ENCODE peak calls at places on chromosome 2, in nine cellular contexts. J is brain microvascular endothelial cell, X is trophoblast cell, E is lower lobe of right lung, L is small intestine, O is suprapubic skin, Z is fibroblast of pulmonary artery, D is PC-9, S is aorta. V is an unnamed sample.
A peak's percentile ranks its signal among the peaks of the same experiment; 100 is the strongest.

GRCh38 chr2:166627893-166628292 is 133.8 kb upstream of the SCN7A start:
- DNase-seq in J (no peak), X (no peak), E (no peak), L (no peak), O (no peak), Z (peak; percentile 25), D (no peak), S (no peak), V (no peak)

GRCh38 chr2:71756280-71756906 is 303.0 kb downstream of the DYSF start:
- DNase-seq in J (peak; percentile 45), X (no peak), E (no peak), L (no peak), O (no peak), Z (no peak), D (peak; percentile 72), S (no peak), V (peak; percentile 40)

GRCh38 chr2:143058795-143059194 is 70.4 kb upstream of the ARHGAP15 start:
- DNase-seq in J (no peak), X (no peak), E (no peak), L (no peak), O (no peak), Z (no peak), D (no peak), S (no peak), V (no peak)

GRCh38 chr2:70962211-70962884 is 16.1 kb upstream of the ANKRD53 start:
- DNase-seq in J (no peak), X (peak; percentile 98), E (no peak), L (no peak), O (peak; percentile 55), Z (no peak), D (no peak), S (peak; percentile 51), V (no peak)

GRCh38 chr2:3480352-3481010 is 38.9 kb downstream of the ADI1 start:
- DNase-seq in J (no peak), X (no peak), E (no peak), L (peak; percentile 97), O (no peak), Z (no peak), D (no peak), S (no peak), V (no peak)

GRCh38 chr2:19617251-19617650 is 258.8 kb upstream of the OSR1 start:
- DNase-seq in J (no peak), X (no peak), E (no peak), L (no peak), O (no peak), Z (no peak), D (peak; percentile 99), S (no peak), V (no peak)

GRCh38 chr2:240739797-240740196 is 48.1 kb downstream of the AQP12A start:
- DNase-seq in J (no peak), X (no peak), E (no peak), L (peak; percentile 1), O (no peak), Z (no peak), D (no peak), S (no peak), V (no peak)

GRCh38 chr2:70766357-70767093 is 1.5 kb downstream of the ADD2 start:
- DNase-seq in J (no peak), X (no peak), E (no peak), L (no peak), O (no peak), Z (no peak), D (no peak), S (no peak), V (no peak)

GRCh38 chr2:15159751-15160177 is 401.4 kb downstream of the NBAS start:
- DNase-seq in J (peak; percentile 71), X (peak; percentile 56), E (no peak), L (peak; percentile 37), O (no peak), Z (peak; percentile 73), D (no peak), S (no peak), V (no peak)

GRCh38 chr2:228105526-228106250 is 75.8 kb downstream of the SPHKAP start:
- DNase-seq in J (no peak), X (no peak), E (no peak), L (no peak), O (no peak), Z (no peak), D (no peak), S (no peak), V (no peak)

GRCh38 chr2:234446404-234447076 is 50.3 kb downstream of the ARL4C start:
- DNase-seq in J (no peak), X (peak; percentile 66), E (peak; percentile 86), L (peak; percentile 72), O (no peak), Z (no peak), D (peak; percentile 34), S (peak; percentile 78), V (no peak)

GRCh38 chr2:20868377-20868776 is 45.5 kb upstream of the LDAH start:
- DNase-seq in J (no peak), X (no peak), E (no peak), L (no peak), O (no peak), Z (no peak), D (no peak), S (no peak), V (no peak)

GRCh38 chr2:73925033-73925704 is 1.5 kb upstream of the DGUOK start:
- DNase-seq in J (no peak), X (no peak), E (no peak), L (no peak), O (no peak), Z (no peak), D (no peak), S (no peak), V (no peak)

GRCh38 chr2:97712693-97713295 is 582 bp upstream of the ZAP70 start:
- DNase-seq in J (no peak), X (no peak), E (no peak), L (no peak), O (peak; percentile 76), Z (no peak), D (no peak), S (peak; percentile 69), V (no peak)

GRCh38 chr2:120810639-120811038 is 75.0 kb downstream of the GLI2 start:
- DNase-seq in J (no peak), X (no peak), E (no peak), L (no peak), O (no peak), Z (no peak), D (no peak), S (no peak), V (no peak)

GRCh38 chr2:39494784-39495251 is 57.7 kb upstream of the MAP4K3 start:
- DNase-seq in J (peak; percentile 98), X (no peak), E (no peak), L (no peak), O (no peak), Z (peak; percentile 97), D (peak; percentile 37), S (no peak), V (peak; percentile 95)

GRCh38 chr2:225041871-225042799 is at the start of gene DOCK10:
- DNase-seq in J (peak; percentile 42), X (no peak), E (peak; percentile 69), L (peak; percentile 8), O (no peak), Z (peak; percentile 46), D (no peak), S (peak; percentile 78), V (no peak)

GRCh38 chr2:144357623-144358400 is 162.1 kb downstream of the ZEB2 start:
- DNase-seq in J (peak; percentile 97), X (peak; percentile 93), E (no peak), L (no peak), O (no peak), Z (peak; percentile 97), D (peak; percentile 95), S (no peak), V (peak; percentile 88)

GRCh38 chr2:134233733-134234135 is 20.1 kb upstream of the MGAT5 start:
- DNase-seq in J (no peak), X (no peak), E (no peak), L (no peak), O (no peak), Z (no peak), D (no peak), S (no peak), V (no peak)
- H3K4me3 ChIP-seq in J (no peak overlapping the region), X (no peak overlapping the region), E (no peak overlapping the region), L (no peak overlapping the region), O (no peak overlapping the region), Z (no peak overlapping the region), D (no peak overlapping the region), S (no peak overlapping the region), V (no peak overlapping the region)

DNA sequence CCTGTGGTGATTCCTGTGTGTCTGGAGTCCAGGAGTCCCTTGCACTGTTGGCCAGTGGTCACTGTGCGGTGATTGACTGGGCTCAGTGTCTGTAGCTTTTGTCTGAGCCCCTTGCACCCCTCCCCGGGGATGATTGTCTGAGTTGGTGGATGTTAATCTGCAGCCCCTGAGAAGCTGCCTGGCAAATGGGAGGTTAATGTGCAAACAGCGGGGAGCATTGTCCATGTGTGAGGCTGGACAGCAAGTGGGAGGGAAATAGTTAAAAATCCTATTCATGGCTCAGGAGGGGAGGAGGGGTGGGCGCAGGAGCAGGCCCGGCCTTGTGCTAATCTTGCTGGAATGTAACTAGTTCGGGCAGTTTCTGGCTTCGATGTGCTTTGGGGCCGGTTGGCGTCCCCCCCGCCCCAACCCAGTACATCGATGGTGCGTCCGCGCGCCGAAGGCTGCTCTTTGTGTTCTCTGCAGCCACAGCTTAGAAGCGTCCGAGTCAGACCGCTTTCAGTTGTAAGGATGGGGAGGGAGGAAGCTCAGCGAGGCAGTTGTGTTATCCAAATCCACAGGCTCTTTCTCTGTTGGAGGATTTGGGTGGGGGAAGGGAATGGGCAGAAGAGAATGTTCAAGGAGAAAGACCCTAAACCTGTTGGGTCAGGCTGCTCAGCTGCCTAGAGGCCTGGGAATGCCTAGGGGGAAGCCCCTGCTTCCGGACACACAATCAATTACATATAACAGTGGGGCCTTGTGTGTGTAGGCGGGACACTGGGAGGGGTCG is 71.8 kb downstream of the TGOLN2 start:
- DNase-seq in J (peak; percentile 36), X (peak; percentile 35), E (no peak), L (no peak), O (no peak), Z (peak; percentile 62), D (peak; percentile 81), S (no peak), V (no peak)
- H3K4me3 ChIP-seq in J (peak overlapping the region; percentile 26), X (no peak overlapping the region), E (peak overlapping the region; percentile 3), L (no peak overlapping the region), O (peak overlapping the region; percentile 8), Z (no peak overlapping the region), D (peak overlapping the region; percentile 42), S (no peak overlapping the region), V (peak overlapping the region; percentile 6)

DNA sequence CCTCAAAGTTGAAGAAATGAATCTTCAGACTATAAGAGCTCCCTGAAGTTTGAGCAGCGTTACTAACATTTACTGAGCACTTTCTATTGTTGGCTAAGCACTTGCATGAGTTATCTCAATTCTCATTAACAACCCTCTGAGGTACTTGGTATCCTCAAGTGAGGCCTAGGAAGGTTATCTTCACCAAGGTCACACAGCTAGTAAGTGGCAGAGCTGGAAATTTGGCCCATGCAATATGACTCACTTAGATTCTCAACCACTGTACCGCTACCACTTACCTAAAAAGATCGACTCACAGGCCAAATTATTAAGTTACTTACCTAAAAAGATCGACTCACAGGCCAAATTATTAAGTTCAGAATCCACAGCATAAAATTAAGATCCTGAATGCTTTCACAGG is 8.7 kb upstream of the METAP1D start:
- DNase-seq in J (no peak), X (no peak), E (no peak), L (no peak), O (no peak), Z (no peak), D (no peak), S (no peak), V (no peak)
- H3K4me3 ChIP-seq in J (no peak overlapping the region), X (no peak overlapping the region), E (no peak overlapping the region), L (no peak overlapping the region), O (no peak overlapping the region), Z (no peak overlapping the region), D (no peak overlapping the region), S (no peak overlapping the region), V (no peak overlapping the region)

GRCh38 chr2:43676322-43677050 is at the start of gene C1GALT1C1L:
- DNase-seq in J (peak; percentile 58), X (peak; percentile 84), E (peak; percentile 63), L (peak; percentile 35), O (peak; percentile 82), Z (peak; percentile 51), D (peak; percentile 52), S (peak; percentile 89), V (peak; percentile 10)

GRCh38 chr2:43675646-43676321 is 445 bp downstream of the C1GALT1C1L start:
- DNase-seq in J (no peak), X (no peak), E (no peak), L (peak; percentile 19), O (no peak), Z (no peak), D (no peak), S (no peak), V (no peak)
- H3K4me3 ChIP-seq in J (peak overlapping the region; percentile 58), X (no peak overlapping the region), E (peak overlapping the region; percentile 50), L (no peak overlapping the region), O (peak overlapping the region; percentile 64), Z (peak overlapping the region; percentile 52), D (peak overlapping the region; percentile 63), S (peak overlapping the region; percentile 79), V (peak overlapping the region; percentile 42)

V was measured in AG09309.